ENCODE peak calls at places on chromosomes 3 and 15, in six cellular contexts. One of them, this sample, is unnamed.

GRCh38 chr15:80272987-80273386 is 21.0 kb upstream of the CTXND1 start:
- DNase-seq in naive thymus-derived CD4-positive, alpha-beta T cell: no peak
- DNase-seq in lower lobe of right lung: no peak
- DNase-seq in activated naive CD4-positive, alpha-beta T cell treated with anti-CD3 and anti-CD28 coated beads, Interleukin-2, amount 10 ng/mL, durations not matched to agents 7 days and 5 days: no peak
- DNase-seq in iris pigment epithelial cell: no peak
- DNase-seq in CD4-positive, alpha-beta T cell: no peak
- DNase-seq in this sample: no peak

GRCh38 chr3:49659756-49660155 is 14.4 kb upstream of the APEH start:
- DNase-seq in naive thymus-derived CD4-positive, alpha-beta T cell: no peak
- DNase-seq in lower lobe of right lung: no peak
- DNase-seq in activated naive CD4-positive, alpha-beta T cell treated with anti-CD3 and anti-CD28 coated beads, Interleukin-2, amount 10 ng/mL, durations not matched to agents 7 days and 5 days: no peak
- DNase-seq in iris pigment epithelial cell: no peak
- DNase-seq in CD4-positive, alpha-beta T cell: no peak
- DNase-seq in this sample: no peak

GRCh38 chr3:153029350-153029749 is 132.7 kb upstream of the RAP2B start:
- DNase-seq in naive thymus-derived CD4-positive, alpha-beta T cell: no peak
- DNase-seq in lower lobe of right lung: no peak
- DNase-seq in activated naive CD4-positive, alpha-beta T cell treated with anti-CD3 and anti-CD28 coated beads, Interleukin-2, amount 10 ng/mL, durations not matched to agents 7 days and 5 days: no peak
- DNase-seq in iris pigment epithelial cell: peak; percentile 89
- DNase-seq in CD4-positive, alpha-beta T cell: no peak
- DNase-seq in this sample: no peak

GRCh38 chr3:144429719-144430121 is 458.1 kb downstream of the DIPK2A start:
- DNase-seq in naive thymus-derived CD4-positive, alpha-beta T cell: no peak
- DNase-seq in lower lobe of right lung: no peak
- DNase-seq in activated naive CD4-positive, alpha-beta T cell treated with anti-CD3 and anti-CD28 coated beads, Interleukin-2, amount 10 ng/mL, durations not matched to agents 7 days and 5 days: no peak
- DNase-seq in iris pigment epithelial cell: no peak
- DNase-seq in CD4-positive, alpha-beta T cell: no peak
- DNase-seq in this sample: no peak

GRCh38 chr15:90000175-90000923 is 775 bp upstream of the ZNF710 start:
- DNase-seq in naive thymus-derived CD4-positive, alpha-beta T cell: no peak
- DNase-seq in lower lobe of right lung: peak; percentile 67
- DNase-seq in activated naive CD4-positive, alpha-beta T cell treated with anti-CD3 and anti-CD28 coated beads, Interleukin-2, amount 10 ng/mL, durations not matched to agents 7 days and 5 days: peak; percentile 44
- DNase-seq in iris pigment epithelial cell: no peak
- DNase-seq in CD4-positive, alpha-beta T cell: no peak
- DNase-seq in this sample: no peak

GRCh38 chr15:90598053-90598577 is 68.4 kb downstream of the CRTC3 start:
- DNase-seq in naive thymus-derived CD4-positive, alpha-beta T cell: no peak
- DNase-seq in lower lobe of right lung: peak; percentile 70
- DNase-seq in activated naive CD4-positive, alpha-beta T cell treated with anti-CD3 and anti-CD28 coated beads, Interleukin-2, amount 10 ng/mL, durations not matched to agents 7 days and 5 days: peak; percentile 32
- DNase-seq in iris pigment epithelial cell: peak; percentile 39
- DNase-seq in CD4-positive, alpha-beta T cell: no peak
- DNase-seq in this sample: no peak

GRCh38 chr15:84685304-84685703 is 27.3 kb upstream of the NMB start:
- DNase-seq in naive thymus-derived CD4-positive, alpha-beta T cell: no peak
- DNase-seq in lower lobe of right lung: peak; percentile 62
- DNase-seq in activated naive CD4-positive, alpha-beta T cell treated with anti-CD3 and anti-CD28 coated beads, Interleukin-2, amount 10 ng/mL, durations not matched to agents 7 days and 5 days: no peak
- DNase-seq in iris pigment epithelial cell: peak; percentile 95
- DNase-seq in CD4-positive, alpha-beta T cell: no peak
- DNase-seq in this sample: no peak

GRCh38 chr3:125108833-125109540 is 53.2 kb upstream of the HEG1 start:
- DNase-seq in naive thymus-derived CD4-positive, alpha-beta T cell: no peak
- DNase-seq in lower lobe of right lung: no peak
- DNase-seq in activated naive CD4-positive, alpha-beta T cell treated with anti-CD3 and anti-CD28 coated beads, Interleukin-2, amount 10 ng/mL, durations not matched to agents 7 days and 5 days: no peak
- DNase-seq in iris pigment epithelial cell: no peak
- DNase-seq in CD4-positive, alpha-beta T cell: no peak
- DNase-seq in this sample: no peak

GRCh38 chr3:104596551-104596950 is 770.2 kb upstream of the ALCAM start:
- DNase-seq in naive thymus-derived CD4-positive, alpha-beta T cell: no peak
- DNase-seq in lower lobe of right lung: no peak
- DNase-seq in activated naive CD4-positive, alpha-beta T cell treated with anti-CD3 and anti-CD28 coated beads, Interleukin-2, amount 10 ng/mL, durations not matched to agents 7 days and 5 days: no peak
- DNase-seq in iris pigment epithelial cell: peak; percentile 67
- DNase-seq in CD4-positive, alpha-beta T cell: no peak
- DNase-seq in this sample: no peak

GRCh38 chr15:45179221-45179985 is 8.4 kb downstream of the SHF start:
- DNase-seq in naive thymus-derived CD4-positive, alpha-beta T cell: peak; percentile 49
- DNase-seq in lower lobe of right lung: peak; percentile 79
- DNase-seq in activated naive CD4-positive, alpha-beta T cell treated with anti-CD3 and anti-CD28 coated beads, Interleukin-2, amount 10 ng/mL, durations not matched to agents 7 days and 5 days: peak; percentile 48
- DNase-seq in iris pigment epithelial cell: no peak
- DNase-seq in CD4-positive, alpha-beta T cell: no peak
- DNase-seq in this sample: peak; percentile 38

GRCh38 chr15:99017322-99017701 is 9.7 kb upstream of the PGPEP1L start:
- DNase-seq in naive thymus-derived CD4-positive, alpha-beta T cell: no peak
- DNase-seq in lower lobe of right lung: no peak
- DNase-seq in activated naive CD4-positive, alpha-beta T cell treated with anti-CD3 and anti-CD28 coated beads, Interleukin-2, amount 10 ng/mL, durations not matched to agents 7 days and 5 days: no peak
- DNase-seq in iris pigment epithelial cell: no peak
- DNase-seq in CD4-positive, alpha-beta T cell: no peak
- DNase-seq in this sample: no peak

GRCh38 chr15:20357139-20358065 is 184.2 kb downstream of the GOLGA6L6 start:
- DNase-seq in naive thymus-derived CD4-positive, alpha-beta T cell: peak; percentile 24
- DNase-seq in lower lobe of right lung: peak; percentile 59
- DNase-seq in activated naive CD4-positive, alpha-beta T cell treated with anti-CD3 and anti-CD28 coated beads, Interleukin-2, amount 10 ng/mL, durations not matched to agents 7 days and 5 days: no peak
- DNase-seq in iris pigment epithelial cell: no peak
- DNase-seq in CD4-positive, alpha-beta T cell: peak; percentile 31
- DNase-seq in this sample: no peak

GRCh38 chr3:13152826-13153710 is 79.8 kb upstream of the IQSEC1 start:
- DNase-seq in naive thymus-derived CD4-positive, alpha-beta T cell: no peak
- DNase-seq in lower lobe of right lung: no peak
- DNase-seq in activated naive CD4-positive, alpha-beta T cell treated with anti-CD3 and anti-CD28 coated beads, Interleukin-2, amount 10 ng/mL, durations not matched to agents 7 days and 5 days: peak; percentile 11
- DNase-seq in iris pigment epithelial cell: no peak
- DNase-seq in CD4-positive, alpha-beta T cell: no peak
- DNase-seq in this sample: no peak

GRCh38 chr15:64651573-64652260 is 123.7 kb downstream of the RBPMS2 start:
- DNase-seq in naive thymus-derived CD4-positive, alpha-beta T cell: no peak
- DNase-seq in lower lobe of right lung: no peak
- DNase-seq in activated naive CD4-positive, alpha-beta T cell treated with anti-CD3 and anti-CD28 coated beads, Interleukin-2, amount 10 ng/mL, durations not matched to agents 7 days and 5 days: peak; percentile 49
- DNase-seq in iris pigment epithelial cell: peak; percentile 39
- DNase-seq in CD4-positive, alpha-beta T cell: peak; percentile 36
- DNase-seq in this sample: peak; percentile 65

GRCh38 chr3:184338538-184338945 is 1.1 kb downstream of the FAM131A start:
- DNase-seq in naive thymus-derived CD4-positive, alpha-beta T cell: no peak
- DNase-seq in lower lobe of right lung: no peak
- DNase-seq in activated naive CD4-positive, alpha-beta T cell treated with anti-CD3 and anti-CD28 coated beads, Interleukin-2, amount 10 ng/mL, durations not matched to agents 7 days and 5 days: no peak
- DNase-seq in iris pigment epithelial cell: peak; percentile 86
- DNase-seq in CD4-positive, alpha-beta T cell: peak; percentile 23
- DNase-seq in this sample: no peak

GRCh38 chr3:4721511-4721911 is 228.4 kb downstream of the ITPR1 start:
- DNase-seq in naive thymus-derived CD4-positive, alpha-beta T cell: no peak
- DNase-seq in lower lobe of right lung: no peak
- DNase-seq in activated naive CD4-positive, alpha-beta T cell treated with anti-CD3 and anti-CD28 coated beads, Interleukin-2, amount 10 ng/mL, durations not matched to agents 7 days and 5 days: no peak
- DNase-seq in iris pigment epithelial cell: peak; percentile 98
- DNase-seq in CD4-positive, alpha-beta T cell: no peak
- DNase-seq in this sample: no peak

GRCh38 chr3:12959838-12960378 is 113.3 kb downstream of the IQSEC1 start:
- DNase-seq in naive thymus-derived CD4-positive, alpha-beta T cell: no peak
- DNase-seq in lower lobe of right lung: peak; percentile 65
- DNase-seq in activated naive CD4-positive, alpha-beta T cell treated with anti-CD3 and anti-CD28 coated beads, Interleukin-2, amount 10 ng/mL, durations not matched to agents 7 days and 5 days: no peak
- DNase-seq in iris pigment epithelial cell: no peak
- DNase-seq in CD4-positive, alpha-beta T cell: no peak
- DNase-seq in this sample: no peak

GRCh38 chr15:91890614-91891013 is 37.1 kb downstream of the SLCO3A1 start:
- DNase-seq in naive thymus-derived CD4-positive, alpha-beta T cell: no peak
- DNase-seq in lower lobe of right lung: no peak
- DNase-seq in activated naive CD4-positive, alpha-beta T cell treated with anti-CD3 and anti-CD28 coated beads, Interleukin-2, amount 10 ng/mL, durations not matched to agents 7 days and 5 days: no peak
- DNase-seq in iris pigment epithelial cell: peak; percentile 1
- DNase-seq in CD4-positive, alpha-beta T cell: no peak
- DNase-seq in this sample: no peak

This sample was measured in CD8-positive, alpha-beta memory T cell.